ENCODE peak calls at places on chromosomes 13 and 19, in eight cellular contexts. M is stimulated activated CD8-positive, alpha-beta memory T cell treated with anti-CD3 and anti-CD28 coated beads, Interleukin-12 subunit alpha, Interleukin-12 subunit beta, amount 100 ng/mL, for 4 hours; C is stimulated activated CD4-positive, alpha-beta T cell treated with anti-CD3 and anti-CD28 coated beads, Interleukin-12 subunit alpha, Interleukin-12 subunit beta, amount 100 ng/mL, for 24 hours; F is C1 segment of cervical spinal cord; N is left colon; A is AG09319; E is nephron progenitor cell; H is ecto neural progenitor cell. K is an unnamed sample.

GRCh38 chr13:91817250-91817649 is 418.8 kb downstream of the GPC5 start:
- DNase-seq in F (no peak), M (no peak), C (no peak), E (no peak), A (no peak), N (no peak), H (no peak), K (no peak)

GRCh38 chr19:19053508-19054314 is 10.1 kb upstream of the SLC25A42 start:
- DNase-seq in M (peak; percentile 25), C (no peak), E (peak; percentile 84), F (no peak), H (peak; percentile 79), A (no peak), N (peak; percentile 72), K (no peak)

GRCh38 chr19:38849147-38849745 is 540 bp downstream of the HNRNPL start:
- DNase-seq in M (peak; percentile 99), H (peak; percentile 98), C (peak; percentile 98), E (peak; percentile 98), N (peak; percentile 98), F (peak; percentile 92), A (peak; percentile 92), K (peak; percentile 93)

GRCh38 chr19:2550431-2551171 is 74.7 kb downstream of the GADD45B start:
- DNase-seq in F (peak; percentile 31), H (no peak), M (no peak), E (no peak), A (no peak), N (no peak), C (no peak), K (no peak)

GRCh38 chr13:35832551-35832950 is 298.6 kb downstream of the DCLK1 start:
- DNase-seq in F (no peak), M (no peak), C (no peak), A (no peak), E (no peak), N (no peak), H (no peak), K (no peak)

GRCh38 chr13:75792526-75793187 is 156.5 kb downstream of the LMO7 start:
- DNase-seq in F (no peak), A (no peak), N (no peak), C (no peak), M (no peak), H (no peak), E (no peak), K (no peak)

GRCh38 chr19:40284251-40284500 is 969 bp downstream of the AKT2 start:
- DNase-seq in A (no peak), C (no peak), E (no peak), H (no peak), N (no peak), M (no peak), F (no peak), K (no peak)

GRCh38 chr19:6509118-6509971 is 7.2 kb upstream of the TUBB4A start:
- DNase-seq in M (no peak), H (no peak), F (peak; percentile 80), N (no peak), C (no peak), A (no peak), E (no peak), K (no peak)

GRCh38 chr13:113802761-113803160 is 43.7 kb downstream of the TMEM255B start:
- DNase-seq in M (no peak), H (no peak), E (no peak), A (no peak), C (no peak), N (no peak), F (no peak), K (no peak)

GRCh38 chr13:36298535-36299068 is 988 bp upstream of the CCDC169 start:
- DNase-seq in A (no peak), M (no peak), C (no peak), H (peak; percentile 59), F (no peak), E (no peak), N (no peak), K (no peak)

GRCh38 chr13:112756967-112757758 is 67.3 kb downstream of the ATP11A start:
- DNase-seq in C (no peak), M (no peak), A (no peak), N (no peak), F (peak; percentile 74), H (no peak), E (no peak), K (no peak)

GRCh38 chr13:65336106-65336603 is 1894.0 kb downstream of the PCDH9 start:
- DNase-seq in F (no peak), C (no peak), M (no peak), E (no peak), H (no peak), N (no peak), A (no peak), K (no peak)

GRCh38 chr19:33063356-33064116 is 1.2 kb downstream of the RHPN2 start:
- DNase-seq in F (no peak), E (peak; percentile 22), N (peak; percentile 76), A (no peak), C (no peak), H (no peak), M (no peak), K (no peak)

GRCh38 chr13:36363464-36363863 is 17.3 kb upstream of the SPART start:
- DNase-seq in N (no peak), C (no peak), M (no peak), F (no peak), H (no peak), A (no peak), E (no peak), K (no peak)

GRCh38 chr13:20465218-20465879 is 60.3 kb downstream of the CRYL1 start:
- DNase-seq in N (peak; percentile 34), A (no peak), F (no peak), H (no peak), E (no peak), M (no peak), C (no peak), K (no peak)

GRCh38 chr13:45473627-45474026 is 8.9 kb downstream of the COG3 start:
- DNase-seq in A (no peak), E (no peak), C (no peak), F (no peak), N (no peak), H (no peak), M (no peak), K (no peak)

GRCh38 chr19:14168993-14169392 is 32.6 kb upstream of the ASF1B start:
- DNase-seq in A (no peak), M (no peak), C (no peak), N (no peak), E (no peak), H (no peak), F (no peak), K (no peak)

GRCh38 chr19:45027371-45027770 is 11.5 kb upstream of the CLASRP start:
- DNase-seq in A (no peak), E (no peak), F (no peak), M (no peak), N (no peak), H (no peak), C (no peak), K (no peak)

GRCh38 chr19:35559281-35559659 is 4.2 kb downstream of the ATP4A start:
- DNase-seq in N (no peak), C (no peak), A (no peak), E (no peak), M (no peak), F (no peak), H (no peak), K (peak; percentile 65)

GRCh38 chr13:75318138-75318833 is 163.7 kb downstream of the TBC1D4 start:
- DNase-seq in H (no peak), A (no peak), C (peak; percentile 9), M (no peak), E (no peak), F (no peak), N (no peak), K (no peak)

GRCh38 chr13:38228322-38228721 is 121.3 kb upstream of the UFM1 start:
- DNase-seq in C (no peak), M (no peak), N (no peak), F (no peak), H (no peak), E (no peak), A (no peak), K (no peak)

GRCh38 chr13:60047943-60048342 is 115.8 kb downstream of the DIAPH3 start:
- DNase-seq in N (no peak), M (no peak), A (no peak), E (no peak), H (no peak), C (no peak), F (no peak), K (no peak)

GRCh38 chr19:17424743-17425365 is 5.0 kb downstream of the MVB12A start:
- DNase-seq in C (no peak), A (no peak), H (peak; percentile 92), E (peak; percentile 91), F (no peak), M (no peak), N (peak; percentile 28), K (no peak)

GRCh38 chr13:37640499-37640898 is 41.9 kb upstream of the POSTN start:
- DNase-seq in M (no peak), A (peak; percentile 46), H (no peak), E (peak; percentile 12), F (no peak), N (no peak), C (no peak), K (no peak)

GRCh38 chr19:29665826-29666633 is 769 bp downstream of the PLEKHF1 start:
- DNase-seq in H (no peak), E (peak; percentile 28), M (no peak), A (no peak), C (no peak), F (peak; percentile 34), N (peak; percentile 46), K (no peak)

GRCh38 chr13:30805603-30806011 is 70.3 kb downstream of the ALOX5AP start:
- DNase-seq in H (peak; percentile 61), A (no peak), F (peak; percentile 29), N (no peak), E (peak; percentile 21), C (no peak), M (no peak), K (no peak)

GRCh38 chr13:44719857-44720671 is 143.9 kb upstream of the TSC22D1 start:
- DNase-seq in N (no peak), H (no peak), F (no peak), A (peak; percentile 47), C (no peak), M (no peak), E (no peak), K (no peak)

GRCh38 chr13:94419304-94419943 is 60.1 kb downstream of the DCT start:
- DNase-seq in M (no peak), E (no peak), N (no peak), F (no peak), A (no peak), C (peak; percentile 32), H (no peak), K (no peak)

GRCh38 chr19:2148482-2149135 is 2.8 kb downstream of the AP3D1 start:
- DNase-seq in M (no peak), N (no peak), E (no peak), A (no peak), H (no peak), C (no peak), F (no peak), K (no peak)

GRCh38 chr19:34925278-34925855 is 1.3 kb upstream of the ZNF30 start:
- DNase-seq in E (no peak), F (no peak), N (peak; percentile 30), M (no peak), A (no peak), H (no peak), C (no peak), K (no peak)

GRCh38 chr19:39729594-39729993 is 8.2 kb downstream of the CLC start:
- DNase-seq in M (no peak), E (no peak), C (no peak), H (no peak), F (no peak), A (no peak), N (no peak), K (no peak)

GRCh38 chr19:41530761-41531301 is 45.1 kb upstream of the CEACAM21 start:
- DNase-seq in M (no peak), A (no peak), E (no peak), N (no peak), H (no peak), F (no peak), C (no peak), K (no peak)

GRCh38 chr19:50496189-50497029 is 14.6 kb downstream of the JOSD2 start:
- DNase-seq in H (peak; percentile 78), E (peak; percentile 42), C (no peak), N (no peak), F (peak; percentile 88), A (no peak), M (no peak), K (no peak)

GRCh38 chr13:23969672-23970071 is 72.4 kb upstream of the C1QTNF9B start:
- DNase-seq in A (no peak), M (no peak), H (no peak), E (no peak), C (no peak), F (no peak), N (no peak), K (no peak)